ENCODE peak calls at places on chromosomes 6 and 20, in seven cellular contexts. C is tibial nerve, P is stomach, K is IMR-90, R is transverse colon, X is esophagus muscularis mucosa, Q is testis. L is an unnamed sample. For H3K4me1, the result is how much of the 10 kb centered on the place peaks cover.

GRCh38 chr6:32645047-32645703 is 8.0 kb downstream of the HLA-DQA1 start:
- DNase-seq in C (no peak), P (no peak), K (no peak), R (no peak), X (no peak), Q (no peak), L (no peak)

GRCh38 chr20:19784511-19785172 is 26.6 kb downstream of the RIN2 start:
- DNase-seq in C (peak), P (peak), K (peak), R (peak), X (no peak), Q (peak), L (peak)

GRCh38 chr6:75906871-75907270 is 157.8 kb downstream of the MYO6 start:
- DNase-seq in C (no peak), P (no peak), K (no peak), R (no peak), X (no peak), Q (no peak), L (no peak)

GRCh38 chr20:34891166-34892062 is 15.0 kb downstream of the ACSS2 start:
- DNase-seq in C (no peak), P (no peak), K (peak), R (no peak), X (no peak), Q (no peak), L (no peak)

GRCh38 chr6:18226451-18226850 is 37.9 kb downstream of the DEK start:
- DNase-seq in C (no peak), P (no peak), K (peak), R (no peak), X (no peak), Q (no peak), L (no peak)

GRCh38 chr6:75084872-75085381 is 120.9 kb downstream of the COL12A1 start:
- DNase-seq in C (no peak), P (peak), K (no peak), R (peak), X (no peak), Q (peak), L (peak)

GRCh38 chr6:166752928-166753721 is 126.1 kb upstream of the RPS6KA2 start:
- DNase-seq in C (no peak), P (no peak), K (peak), R (no peak), X (no peak), Q (no peak), L (no peak)

GRCh38 chr6:166742981-166743380 is 115.9 kb upstream of the RPS6KA2 start:
- DNase-seq in C (no peak), P (no peak), K (no peak), R (no peak), X (no peak), Q (no peak), L (no peak)

GRCh38 chr6:35021014-35021413 is 120.1 kb downstream of the TCP11 start:
- DNase-seq in C (no peak), P (peak), K (no peak), R (no peak), X (no peak), Q (peak), L (no peak)

GRCh38 chr20:2750343-2751251 is 49.8 kb downstream of the CPXM1 start:
- DNase-seq in C (peak), P (peak), K (peak), R (peak), X (no peak), Q (peak), L (peak)
- H3K4me3 ChIP-seq in C (peak), P (peak), K (no peak), R (no peak), X (peak), Q (no peak), L (no peak)

GRCh38 chr6:28866342-28867077 is 57.3 kb downstream of the TRIM27 start:
- DNase-seq in C (peak), P (peak), K (peak), R (peak), X (peak), Q (peak), L (peak)
- TF ChIP-seq POLR2A in C (no peak), P (no peak), K (no peak), R (peak), X (no peak), Q (no peak), L (peak)

DNA sequence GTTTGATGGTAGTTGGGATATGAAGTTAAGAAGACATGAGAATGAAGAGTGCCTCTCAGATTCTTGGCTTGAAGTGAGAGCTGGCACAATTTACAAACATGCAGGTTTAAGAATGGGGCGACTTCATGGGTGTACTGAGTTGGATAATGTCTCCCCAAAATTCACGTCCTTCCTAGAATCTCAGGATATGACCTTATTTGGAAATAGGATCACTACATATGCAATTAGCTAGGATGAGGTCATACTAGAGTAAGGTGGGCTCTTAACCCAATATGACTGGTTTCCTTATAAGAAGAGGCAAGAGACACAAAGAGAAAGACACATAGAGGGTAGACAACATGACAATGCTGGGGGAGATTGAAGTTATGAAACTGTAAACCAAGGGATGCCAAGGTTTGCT is 5.2 kb downstream of the PKIB start:
- DNase-seq in C (no peak), P (no peak), K (no peak), R (no peak), X (no peak), Q (no peak), L (no peak)
- H3K4me1 ChIP-seq in C (under half), P (under half), K (under half), R (under half), X (under half), Q (under half), L (under half)

DNA sequence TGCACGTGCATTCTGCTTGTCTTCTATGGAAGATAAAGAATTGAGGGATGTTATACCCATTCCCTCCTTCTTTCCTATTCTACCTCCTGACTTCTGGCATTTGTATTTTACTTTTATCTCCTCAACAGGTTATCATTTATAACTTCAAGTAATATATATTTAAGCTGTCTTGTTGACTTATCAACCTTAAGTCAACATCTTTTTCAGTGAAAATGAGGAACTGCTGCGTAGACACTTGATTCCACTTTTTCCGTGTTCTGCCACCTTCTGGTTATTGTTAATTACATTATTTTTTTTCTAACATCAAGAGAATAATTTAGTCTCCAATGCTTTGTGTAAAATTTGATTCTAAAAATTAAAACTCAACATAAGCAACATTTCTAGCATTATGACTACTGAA is 107.5 kb downstream of the PRKN start:
- DNase-seq in C (no peak), P (no peak), K (no peak), R (no peak), X (no peak), Q (no peak), L (no peak)
- H3K4me3 ChIP-seq in C (no peak), P (no peak), K (no peak), R (no peak), X (no peak), Q (no peak), L (no peak)

GRCh38 chr20:1327827-1328679 is 886 bp downstream of the SDCBP2 start:
- DNase-seq in C (no peak), P (no peak), K (no peak), R (peak), X (peak), Q (peak), L (peak)
- TF ChIP-seq POLR2A in C (no peak), P (no peak), K (no peak), R (peak), X (no peak), Q (no peak), L (no peak)

GRCh38 chr20:50804453-50805348 is 9.8 kb downstream of the BCAS4 start:
- DNase-seq in C (no peak), P (no peak), K (no peak), R (no peak), X (no peak), Q (no peak), L (no peak)
- H3K4me1 ChIP-seq in C (under half), P (under half), K (under half), R (under half), X (under half), Q (under half), L (under half)

GRCh38 chr6:160353950-160354496 is 5.8 kb downstream of the SLC22A3 start:
- DNase-seq in C (no peak), P (no peak), K (no peak), R (no peak), X (no peak), Q (no peak), L (no peak)

GRCh38 chr6:160348209-160348551 is at the start of gene SLC22A3:
- DNase-seq in C (no peak), P (peak), K (no peak), R (peak), X (no peak), Q (peak), L (no peak)

GRCh38 chr6:160348552-160349441 is 619 bp downstream of the SLC22A3 start:
- DNase-seq in C (no peak), P (peak), K (no peak), R (peak), X (no peak), Q (peak), L (peak)

GRCh38 chr6:160347259-160348208 is 644 bp upstream of the SLC22A3 start:
- DNase-seq in C (no peak), P (no peak), K (no peak), R (peak), X (no peak), Q (no peak), L (no peak)

DNA sequence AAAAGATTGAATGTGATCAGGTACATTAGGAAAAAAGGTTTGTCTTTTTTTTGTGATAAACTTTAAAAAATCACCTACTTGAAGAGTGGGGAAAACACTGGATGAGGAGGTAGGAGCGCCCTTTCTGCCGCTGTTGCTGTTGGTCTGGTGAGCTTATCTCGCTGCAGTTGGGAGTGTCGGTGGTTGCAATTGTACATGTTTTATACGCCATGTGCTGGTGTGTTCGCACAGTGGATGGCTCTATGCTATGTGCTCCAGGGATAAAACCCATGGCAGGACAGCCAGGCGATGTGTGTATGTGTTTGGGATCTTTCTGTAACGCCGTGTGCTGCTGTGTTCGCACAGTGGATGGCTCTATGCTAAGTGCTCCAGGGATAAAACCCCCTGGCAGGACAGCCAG is 1.7 kb downstream of the SLC22A3 start:
- DNase-seq in C (no peak), P (no peak), K (no peak), R (peak), X (no peak), Q (no peak), L (no peak)
- H3K4me3 ChIP-seq in C (peak), P (peak), K (no peak), R (no peak), X (peak), Q (peak), L (no peak)

DNA sequence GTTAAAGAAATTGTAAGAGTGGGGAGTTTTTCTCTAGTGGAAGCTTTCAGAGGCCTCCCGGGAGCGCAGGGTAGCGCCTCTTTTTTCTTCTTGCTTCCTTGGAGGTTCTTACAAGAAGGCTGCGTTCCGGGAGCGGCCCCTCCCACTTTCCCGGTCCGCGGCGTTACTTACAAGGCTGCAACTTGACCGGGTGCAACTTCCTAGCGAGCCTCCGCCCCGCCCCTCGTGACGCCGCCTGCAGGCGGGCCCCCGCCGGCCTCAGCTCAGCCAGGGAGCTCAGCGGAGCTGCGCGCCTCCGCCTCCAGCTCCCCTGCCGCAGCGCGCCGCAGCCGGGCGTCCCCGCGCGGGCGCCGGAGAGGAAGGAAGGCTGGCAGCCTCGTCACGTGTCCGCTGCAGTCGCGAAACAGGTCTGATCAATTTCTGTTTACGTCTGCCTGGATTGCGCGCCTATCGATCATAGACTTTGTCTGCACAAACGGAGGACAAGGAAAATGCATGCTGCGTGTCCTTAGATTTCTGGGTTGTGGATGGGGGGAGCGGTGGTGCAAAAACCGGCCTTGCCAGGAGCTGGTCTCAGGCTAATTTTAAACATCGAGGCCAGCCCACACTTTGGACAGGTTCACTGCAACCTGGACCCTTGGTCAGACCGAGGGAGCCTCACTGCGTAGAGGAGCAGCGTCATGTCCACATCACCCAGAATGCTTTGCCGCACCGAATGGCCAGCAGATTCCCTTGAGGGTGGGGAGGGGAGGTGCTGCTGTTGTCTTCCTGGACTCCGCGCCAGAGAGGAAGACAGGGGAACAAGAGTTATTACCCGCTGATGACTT is at the start of the genes FAM217B and PPP1R3D:
- DNase-seq in C (peak), P (peak), K (peak), R (peak), X (peak), Q (peak), L (peak)
- TF ChIP-seq POLR2A in C (peak), P (no peak), K (peak), R (peak), X (peak), Q (no peak), L (peak)

GRCh38 chr6:111743318-111743717 is 129.9 kb downstream of the FYN start:
- DNase-seq in C (no peak), P (no peak), K (no peak), R (no peak), X (no peak), Q (no peak), L (no peak)

GRCh38 chr6:111740506-111740905 is 132.7 kb downstream of the FYN start:
- DNase-seq in C (no peak), P (no peak), K (no peak), R (no peak), X (no peak), Q (no peak), L (no peak)

GRCh38 chr6:111739257-111739696 is 133.6 kb upstream of the TRAF3IP2 start:
- DNase-seq in C (no peak), P (no peak), K (no peak), R (no peak), X (no peak), Q (no peak), L (no peak)

GRCh38 chr6:111743859-111744692 is 129.2 kb downstream of the FYN start:
- DNase-seq in C (peak), P (no peak), K (peak), R (no peak), X (no peak), Q (peak), L (no peak)

GRCh38 chr6:111741177-111741952 is 131.9 kb downstream of the FYN start:
- DNase-seq in C (no peak), P (no peak), K (no peak), R (no peak), X (no peak), Q (no peak), L (no peak)
- H3K4me1 ChIP-seq in C (under half), P (under half), K (under half), R (under half), X (under half), Q (under half), L (under half)

L was measured in body of pancreas.